ENCODE peak calls at places on chromosome 10, in seven cellular contexts. G, D, Y, C, A, Z and E are unnamed samples.

GRCh38 chr10:79387974-79388850 is 40.9 kb downstream of the PPIF start:
- DNase-seq in G (no peak), D (no peak), Y (no peak), C (peak; percentile 44), A (no peak), Z (no peak), E (no peak)

GRCh38 chr10:134205-134742 is 981 bp upstream of the ZMYND11 start:
- DNase-seq in G (no peak), D (no peak), Y (peak; percentile 26), C (no peak), A (no peak), Z (peak; percentile 2), E (no peak)

GRCh38 chr10:25261571-25261970 is 86.8 kb downstream of the GPR158 start:
- DNase-seq in G (no peak), D (no peak), Y (no peak), C (no peak), A (no peak), Z (no peak), E (no peak)

GRCh38 chr10:29443745-29444523 is 155.1 kb downstream of the LYZL1 start:
- DNase-seq in G (no peak), D (no peak), Y (no peak), C (no peak), A (no peak), Z (no peak), E (no peak)

GRCh38 chr10:114631678-114632417 is 26.2 kb downstream of the ABLIM1 start:
- DNase-seq in G (peak; percentile 68), D (peak; percentile 71), Y (peak; percentile 37), C (peak; percentile 66), A (peak; percentile 27), Z (peak; percentile 38), E (no peak)

GRCh38 chr10:73647211-73647874 is 6.1 kb upstream of the MYOZ1 start:
- DNase-seq in G (peak; percentile 57), D (peak; percentile 67), Y (peak; percentile 20), C (peak; percentile 80), A (peak; percentile 60), Z (no peak), E (peak; percentile 5)

GRCh38 chr10:85610381-85611092 is 756.1 kb downstream of the GRID1 start:
- DNase-seq in G (no peak), D (no peak), Y (no peak), C (peak; percentile 19), A (no peak), Z (no peak), E (no peak)

GRCh38 chr10:92413011-92413410 is 122.0 kb downstream of the MARCHF5 start:
- DNase-seq in G (no peak), D (no peak), Y (no peak), C (no peak), A (no peak), Z (no peak), E (no peak)

GRCh38 chr10:26445411-26446031 is 7.4 kb downstream of the APBB1IP start:
- DNase-seq in G (no peak), D (no peak), Y (no peak), C (no peak), A (no peak), Z (peak; percentile 30), E (no peak)

GRCh38 chr10:1227505-1228402 is 171.6 kb downstream of the WDR37 start:
- DNase-seq in G (peak; percentile 12), D (no peak), Y (no peak), C (no peak), A (no peak), Z (no peak), E (no peak)

GRCh38 chr10:18759575-18759974 is 100.3 kb downstream of the ARL5B start:
- DNase-seq in G (no peak), D (no peak), Y (no peak), C (no peak), A (no peak), Z (no peak), E (no peak)

GRCh38 chr10:133354672-133355240 is 3.1 kb downstream of the FUOM start:
- DNase-seq in G (no peak), D (no peak), Y (no peak), C (no peak), A (no peak), Z (no peak), E (no peak)

GRCh38 chr10:100100651-100101525 is 19.2 kb upstream of the CPN1 start:
- DNase-seq in G (peak; percentile 6), D (no peak), Y (no peak), C (no peak), A (no peak), Z (peak; percentile 63), E (no peak)

GRCh38 chr10:65320256-65321026 is 1605.4 kb upstream of the LRRTM3 start:
- DNase-seq in G (peak; percentile 15), D (no peak), Y (no peak), C (no peak), A (no peak), Z (no peak), E (no peak)

GRCh38 chr10:58546137-58546536 is 33.5 kb downstream of the BICC1 start:
- DNase-seq in G (peak; percentile 29), D (no peak), Y (no peak), C (no peak), A (no peak), Z (no peak), E (no peak)

GRCh38 chr10:61766927-61767326 is 104.2 kb downstream of the CABCOCO1 start:
- DNase-seq in G (no peak), D (no peak), Y (no peak), C (no peak), A (no peak), Z (no peak), E (no peak)

GRCh38 chr10:102718220-102718619 is 3.8 kb downstream of the SFXN2 start:
- DNase-seq in G (peak; percentile 22), D (peak; percentile 37), Y (no peak), C (no peak), A (peak; percentile 84), Z (no peak), E (no peak)

GRCh38 chr10:84715911-84716310 is 387.5 kb downstream of the CCSER2 start:
- DNase-seq in G (peak; percentile 51), D (peak; percentile 43), Y (no peak), C (no peak), A (no peak), Z (peak; percentile 18), E (no peak)

GRCh38 chr10:112981553-112981952 is 31.5 kb downstream of the TCF7L2 start:
- DNase-seq in G (peak; percentile 62), D (no peak), Y (no peak), C (peak; percentile 76), A (no peak), Z (peak; percentile 94), E (no peak)

GRCh38 chr10:75399461-75400162 is 2.0 kb downstream of the ZNF503 start:
- DNase-seq in G (peak; percentile 90), D (peak; percentile 75), Y (peak; percentile 38), C (peak; percentile 72), A (peak; percentile 72), Z (peak; percentile 61), E (peak; percentile 29)

GRCh38 chr10:93406367-93407145 is 75.6 kb downstream of the MYOF start:
- DNase-seq in G (peak; percentile 69), D (no peak), Y (no peak), C (no peak), A (no peak), Z (no peak), E (no peak)

GRCh38 chr10:6482737-6483362 is 97.2 kb downstream of the PRKCQ start:
- DNase-seq in G (no peak), D (no peak), Y (no peak), C (no peak), A (no peak), Z (no peak), E (no peak)

GRCh38 chr10:110357252-110357780 is 52.6 kb upstream of the SMNDC1 start:
- DNase-seq in G (peak; percentile 83), D (no peak), Y (peak; percentile 35), C (peak; percentile 68), A (peak; percentile 65), Z (peak; percentile 89), E (peak; percentile 58)

GRCh38 chr10:80484677-80485409 is 30.7 kb downstream of the TSPAN14 start:
- DNase-seq in G (no peak), D (no peak), Y (no peak), C (no peak), A (no peak), Z (no peak), E (no peak)

GRCh38 chr10:47358457-47358856 is 10.3 kb downstream of the RBP3 start:
- DNase-seq in G (no peak), D (no peak), Y (no peak), C (no peak), A (no peak), Z (no peak), E (no peak)

GRCh38 chr10:96427291-96427690 is 68.5 kb upstream of the OPALIN start:
- DNase-seq in G (no peak), D (no peak), Y (no peak), C (no peak), A (no peak), Z (no peak), E (no peak)

GRCh38 chr10:119495061-119495505 is 47.4 kb downstream of the RGS10 start:
- DNase-seq in G (no peak), D (no peak), Y (no peak), C (no peak), A (no peak), Z (peak; percentile 17), E (no peak)

GRCh38 chr10:93074137-93074596 is 474 bp downstream of the CYP26A1 start:
- DNase-seq in G (peak; percentile 48), D (peak; percentile 53), Y (no peak), C (no peak), A (no peak), Z (peak; percentile 24), E (no peak)